ENCODE peak calls at places on chromosomes 4 and X, in eight cellular contexts. One of them, this sample, is unnamed.

GRCh38 chrX:17802756-17803155 is 58.3 kb downstream of the RAI2 start:
- DNase-seq in progenitor cell of endocrine pancreas: no peak
- DNase-seq in MM.1S: no peak
- DNase-seq in fibroblast of lung: no peak
- DNase-seq in heart right ventricle: no peak
- DNase-seq in HFFc6: no peak
- DNase-seq in H9: no peak
- DNase-seq in right lobe of liver: no peak
- DNase-seq in this sample: no peak

GRCh38 chrX:108275732-108276131 is 162.5 kb downstream of the COL4A6 start:
- DNase-seq in HFFc6: no peak
- DNase-seq in progenitor cell of endocrine pancreas: no peak
- DNase-seq in heart right ventricle: no peak
- DNase-seq in H9: no peak
- DNase-seq in fibroblast of lung: no peak
- DNase-seq in MM.1S: no peak
- DNase-seq in right lobe of liver: no peak
- DNase-seq in this sample: no peak

GRCh38 chrX:70013483-70014222 is 36.1 kb downstream of the AWAT2 start:
- DNase-seq in fibroblast of lung: no peak
- DNase-seq in H9: no peak
- DNase-seq in HFFc6: no peak
- DNase-seq in heart right ventricle: peak
- DNase-seq in MM.1S: no peak
- DNase-seq in progenitor cell of endocrine pancreas: no peak
- DNase-seq in right lobe of liver: no peak
- DNase-seq in this sample: no peak

GRCh38 chrX:108018659-108019381 is 26.0 kb upstream of the VSIG1 start:
- DNase-seq in MM.1S: peak
- DNase-seq in H9: no peak
- DNase-seq in progenitor cell of endocrine pancreas: no peak
- DNase-seq in HFFc6: no peak
- DNase-seq in fibroblast of lung: no peak
- DNase-seq in right lobe of liver: no peak
- DNase-seq in heart right ventricle: no peak
- DNase-seq in this sample: no peak

GRCh38 chr4:114479595-114479994 is 119.0 kb upstream of the UGT8 start:
- DNase-seq in progenitor cell of endocrine pancreas: no peak
- DNase-seq in H9: no peak
- DNase-seq in HFFc6: no peak
- DNase-seq in heart right ventricle: no peak
- DNase-seq in MM.1S: no peak
- DNase-seq in fibroblast of lung: no peak
- DNase-seq in right lobe of liver: no peak
- DNase-seq in this sample: no peak

GRCh38 chr4:168886361-168886760 is 123.7 kb downstream of the CBR4 start:
- DNase-seq in progenitor cell of endocrine pancreas: no peak
- DNase-seq in MM.1S: no peak
- DNase-seq in H9: no peak
- DNase-seq in right lobe of liver: no peak
- DNase-seq in fibroblast of lung: peak
- DNase-seq in HFFc6: peak
- DNase-seq in heart right ventricle: no peak
- DNase-seq in this sample: no peak

GRCh38 chrX:110462957-110463356 is 104.3 kb downstream of the RTL9 start:
- DNase-seq in H9: no peak
- DNase-seq in MM.1S: no peak
- DNase-seq in progenitor cell of endocrine pancreas: no peak
- DNase-seq in heart right ventricle: no peak
- DNase-seq in fibroblast of lung: no peak
- DNase-seq in right lobe of liver: no peak
- DNase-seq in HFFc6: no peak
- DNase-seq in this sample: no peak

GRCh38 chr4:5968246-5968645 is 50.0 kb downstream of the C4orf50 start:
- DNase-seq in right lobe of liver: no peak
- DNase-seq in HFFc6: no peak
- DNase-seq in MM.1S: no peak
- DNase-seq in heart right ventricle: no peak
- DNase-seq in fibroblast of lung: no peak
- DNase-seq in progenitor cell of endocrine pancreas: no peak
- DNase-seq in H9: no peak
- DNase-seq in this sample: no peak

GRCh38 chr4:122658818-122659295 is 38.0 kb upstream of the IL21 start:
- DNase-seq in H9: no peak
- DNase-seq in progenitor cell of endocrine pancreas: no peak
- DNase-seq in HFFc6: no peak
- DNase-seq in heart right ventricle: no peak
- DNase-seq in fibroblast of lung: no peak
- DNase-seq in right lobe of liver: no peak
- DNase-seq in MM.1S: peak
- DNase-seq in this sample: no peak

GRCh38 chr4:130995988-130996387 is 1900.0 kb downstream of the C4orf33 start:
- DNase-seq in heart right ventricle: no peak
- DNase-seq in right lobe of liver: no peak
- DNase-seq in progenitor cell of endocrine pancreas: no peak
- DNase-seq in MM.1S: no peak
- DNase-seq in HFFc6: no peak
- DNase-seq in H9: no peak
- DNase-seq in fibroblast of lung: peak
- DNase-seq in this sample: no peak

GRCh38 chr4:29853843-29854242 is 866.3 kb upstream of the PCDH7 start:
- DNase-seq in progenitor cell of endocrine pancreas: no peak
- DNase-seq in fibroblast of lung: no peak
- DNase-seq in H9: peak
- DNase-seq in right lobe of liver: no peak
- DNase-seq in heart right ventricle: no peak
- DNase-seq in HFFc6: no peak
- DNase-seq in MM.1S: no peak
- DNase-seq in this sample: no peak

GRCh38 chrX:17022205-17022604 is 75.7 kb downstream of the REPS2 start:
- DNase-seq in heart right ventricle: no peak
- DNase-seq in HFFc6: peak
- DNase-seq in progenitor cell of endocrine pancreas: no peak
- DNase-seq in H9: no peak
- DNase-seq in fibroblast of lung: peak
- DNase-seq in MM.1S: no peak
- DNase-seq in right lobe of liver: no peak
- DNase-seq in this sample: no peak

GRCh38 chr4:129488427-129488826 is 392.5 kb downstream of the C4orf33 start:
- DNase-seq in fibroblast of lung: no peak
- DNase-seq in heart right ventricle: no peak
- DNase-seq in HFFc6: no peak
- DNase-seq in H9: no peak
- DNase-seq in MM.1S: no peak
- DNase-seq in progenitor cell of endocrine pancreas: no peak
- DNase-seq in right lobe of liver: no peak
- DNase-seq in this sample: no peak

GRCh38 chr4:159010563-159011260 is 92.2 kb upstream of the RAPGEF2 start:
- DNase-seq in heart right ventricle: peak
- DNase-seq in HFFc6: peak
- DNase-seq in right lobe of liver: peak
- DNase-seq in progenitor cell of endocrine pancreas: no peak
- DNase-seq in fibroblast of lung: peak
- DNase-seq in MM.1S: no peak
- DNase-seq in H9: no peak
- DNase-seq in this sample: no peak

GRCh38 chr4:7384003-7384928 is 50.5 kb downstream of the PSAPL1 start:
- DNase-seq in heart right ventricle: no peak
- DNase-seq in fibroblast of lung: no peak
- DNase-seq in progenitor cell of endocrine pancreas: no peak
- DNase-seq in MM.1S: no peak
- DNase-seq in HFFc6: no peak
- DNase-seq in H9: peak
- DNase-seq in right lobe of liver: no peak
- DNase-seq in this sample: peak

GRCh38 chr4:121148621-121149020 is 15.5 kb downstream of the TNIP3 start:
- DNase-seq in MM.1S: no peak
- DNase-seq in right lobe of liver: no peak
- DNase-seq in H9: no peak
- DNase-seq in fibroblast of lung: no peak
- DNase-seq in heart right ventricle: no peak
- DNase-seq in progenitor cell of endocrine pancreas: no peak
- DNase-seq in HFFc6: no peak
- DNase-seq in this sample: no peak

GRCh38 chr4:174404677-174405076 is 117.6 kb downstream of the HPGD start:
- DNase-seq in fibroblast of lung: no peak
- DNase-seq in MM.1S: no peak
- DNase-seq in H9: no peak
- DNase-seq in HFFc6: no peak
- DNase-seq in heart right ventricle: no peak
- DNase-seq in right lobe of liver: no peak
- DNase-seq in progenitor cell of endocrine pancreas: no peak
- DNase-seq in this sample: no peak

GRCh38 chrX:100804780-100805179 is 15.4 kb upstream of the CSTF2 start:
- DNase-seq in fibroblast of lung: no peak
- DNase-seq in MM.1S: no peak
- DNase-seq in HFFc6: no peak
- DNase-seq in progenitor cell of endocrine pancreas: no peak
- DNase-seq in heart right ventricle: no peak
- DNase-seq in H9: no peak
- DNase-seq in right lobe of liver: no peak
- DNase-seq in this sample: no peak

GRCh38 chrX:118847676-118848075 is 24.1 kb downstream of the ZCCHC12 start:
- DNase-seq in progenitor cell of endocrine pancreas: no peak
- DNase-seq in right lobe of liver: no peak
- DNase-seq in fibroblast of lung: peak
- DNase-seq in H9: no peak
- DNase-seq in heart right ventricle: peak
- DNase-seq in HFFc6: peak
- DNase-seq in MM.1S: peak
- DNase-seq in this sample: no peak
- TF ChIP-seq CTCF in progenitor cell of endocrine pancreas: peak
- TF ChIP-seq CTCF in right lobe of liver: peak
- TF ChIP-seq CTCF in fibroblast of lung: peak
- TF ChIP-seq CTCF in H9: peak
- TF ChIP-seq CTCF in heart right ventricle: peak
- TF ChIP-seq CTCF in HFFc6: peak
- TF ChIP-seq CTCF in MM.1S: peak
- TF ChIP-seq CTCF in this sample: peak

DNA sequence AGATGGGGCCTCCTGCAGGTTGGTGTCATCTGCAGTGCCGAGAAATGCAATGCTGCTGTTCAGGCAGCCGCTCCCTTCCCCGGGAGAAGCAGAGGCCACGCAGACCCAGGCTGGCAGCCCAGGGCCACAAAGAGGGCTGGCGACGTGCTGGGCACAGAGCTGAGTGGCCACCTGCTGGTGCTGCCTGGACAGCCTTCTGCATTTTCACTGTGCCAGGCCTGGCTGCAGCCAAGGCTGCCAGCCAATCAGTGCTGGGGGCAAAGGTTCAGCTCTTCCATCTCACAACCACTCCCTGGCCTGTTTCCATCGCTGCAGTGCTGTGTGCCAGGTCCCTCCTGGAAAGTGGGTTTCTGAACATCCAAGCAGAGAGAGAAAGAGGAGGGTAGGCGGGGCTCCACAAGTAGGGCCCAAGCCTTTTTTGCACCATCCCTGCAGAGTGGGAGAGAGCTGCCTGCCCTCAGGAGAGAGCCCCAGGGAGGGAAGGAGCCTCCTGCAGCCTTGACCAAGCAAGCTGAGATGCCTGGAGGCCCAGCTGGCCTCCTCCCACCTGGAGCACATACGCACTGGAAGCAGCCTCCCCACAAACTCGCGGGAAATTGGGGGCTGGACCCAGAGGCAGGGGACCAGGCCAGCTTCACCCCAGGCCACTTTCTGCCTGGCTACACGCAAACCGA is 20.1 kb downstream of the ADRA2C start:
- DNase-seq in HFFc6: no peak
- DNase-seq in right lobe of liver: peak
- DNase-seq in fibroblast of lung: no peak
- DNase-seq in MM.1S: no peak
- DNase-seq in H9: no peak
- DNase-seq in progenitor cell of endocrine pancreas: no peak
- DNase-seq in heart right ventricle: peak
- DNase-seq in this sample: no peak
- TF ChIP-seq CTCF in HFFc6: peak
- TF ChIP-seq CTCF in right lobe of liver: peak
- TF ChIP-seq CTCF in fibroblast of lung: no peak
- TF ChIP-seq CTCF in MM.1S: no peak
- TF ChIP-seq CTCF in H9: no peak
- TF ChIP-seq CTCF in progenitor cell of endocrine pancreas: peak
- TF ChIP-seq CTCF in heart right ventricle: no peak
- TF ChIP-seq CTCF in this sample: peak

GRCh38 chr4:99457676-99458075 is 22.5 kb upstream of the ADH7 start:
- DNase-seq in fibroblast of lung: no peak
- DNase-seq in MM.1S: no peak
- DNase-seq in right lobe of liver: no peak
- DNase-seq in HFFc6: no peak
- DNase-seq in heart right ventricle: no peak
- DNase-seq in H9: no peak
- DNase-seq in progenitor cell of endocrine pancreas: no peak
- DNase-seq in this sample: no peak

GRCh38 chr4:99461623-99462401 is 26.7 kb upstream of the ADH7 start:
- DNase-seq in progenitor cell of endocrine pancreas: no peak
- DNase-seq in heart right ventricle: no peak
- DNase-seq in fibroblast of lung: no peak
- DNase-seq in HFFc6: no peak
- DNase-seq in H9: no peak
- DNase-seq in MM.1S: no peak
- DNase-seq in right lobe of liver: peak
- DNase-seq in this sample: no peak

GRCh38 chr4:99458911-99459447 is 23.8 kb upstream of the ADH7 start:
- DNase-seq in right lobe of liver: no peak
- DNase-seq in fibroblast of lung: peak
- DNase-seq in heart right ventricle: no peak
- DNase-seq in progenitor cell of endocrine pancreas: no peak
- DNase-seq in H9: no peak
- DNase-seq in HFFc6: no peak
- DNase-seq in MM.1S: no peak
- DNase-seq in this sample: no peak

GRCh38 chr4:99459546-99460042 is 24.5 kb upstream of the ADH7 start:
- DNase-seq in fibroblast of lung: no peak
- DNase-seq in H9: no peak
- DNase-seq in heart right ventricle: no peak
- DNase-seq in HFFc6: no peak
- DNase-seq in progenitor cell of endocrine pancreas: no peak
- DNase-seq in right lobe of liver: no peak
- DNase-seq in MM.1S: no peak
- DNase-seq in this sample: no peak

DNA sequence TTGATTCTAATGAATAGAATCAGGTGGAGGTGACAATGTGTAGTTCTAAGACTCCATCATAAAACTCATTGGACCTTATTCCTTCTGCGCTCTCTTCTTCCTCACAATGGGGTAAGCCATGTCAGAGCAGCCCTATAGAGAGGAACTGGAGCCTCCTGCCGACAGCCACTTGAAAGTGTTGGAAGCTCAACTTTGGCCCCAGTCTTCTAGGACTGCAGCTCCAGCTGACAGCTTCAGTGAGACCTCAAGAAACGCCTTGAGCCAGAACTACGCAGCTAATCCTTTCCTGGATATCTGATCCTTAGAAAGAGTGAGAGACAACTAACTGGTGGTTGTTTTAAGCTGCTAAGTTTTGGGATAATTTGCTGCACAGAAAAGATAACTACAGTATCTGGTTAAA is 22.1 kb upstream of the ADH7 start:
- DNase-seq in heart right ventricle: no peak
- DNase-seq in HFFc6: no peak
- DNase-seq in right lobe of liver: no peak
- DNase-seq in H9: no peak
- DNase-seq in fibroblast of lung: no peak
- DNase-seq in MM.1S: no peak
- DNase-seq in progenitor cell of endocrine pancreas: no peak
- DNase-seq in this sample: no peak
- TF ChIP-seq CTCF in heart right ventricle: no peak
- TF ChIP-seq CTCF in HFFc6: peak
- TF ChIP-seq CTCF in right lobe of liver: no peak
- TF ChIP-seq CTCF in H9: no peak
- TF ChIP-seq CTCF in fibroblast of lung: peak
- TF ChIP-seq CTCF in MM.1S: no peak
- TF ChIP-seq CTCF in progenitor cell of endocrine pancreas: no peak
- TF ChIP-seq CTCF in this sample: peak

GRCh38 chr4:155787113-155787710 is 28.4 kb downstream of the GUCY1B1 start:
- DNase-seq in heart right ventricle: no peak
- DNase-seq in H9: no peak
- DNase-seq in right lobe of liver: no peak
- DNase-seq in MM.1S: peak
- DNase-seq in progenitor cell of endocrine pancreas: no peak
- DNase-seq in HFFc6: peak
- DNase-seq in fibroblast of lung: peak
- DNase-seq in this sample: no peak
- TF ChIP-seq CTCF in heart right ventricle: peak
- TF ChIP-seq CTCF in H9: peak
- TF ChIP-seq CTCF in right lobe of liver: peak
- TF ChIP-seq CTCF in MM.1S: peak
- TF ChIP-seq CTCF in progenitor cell of endocrine pancreas: peak
- TF ChIP-seq CTCF in HFFc6: peak
- TF ChIP-seq CTCF in fibroblast of lung: peak
- TF ChIP-seq CTCF in this sample: peak

This sample was measured in chondrocyte.